ENCODE peak calls at places on chromosomes 1 and 21, in six cellular contexts. A is HAP-1; I is CD4-positive, alpha-beta T cell; S is MCF 10A; L is upper lobe of right lung; J is lower leg skin. W is an unnamed sample.

GRCh38 chr1:34851431-34852105 is 8.0 kb downstream of the SMIM12 start:
- DNase-seq in L (no peak), I (no peak), S (no peak), J (peak; percentile 89), A (no peak), W (peak; percentile 10)

GRCh38 chr1:193705473-193706074 is 519.2 kb upstream of the B3GALT2 start:
- DNase-seq in S (peak; percentile 72), L (no peak), A (no peak), I (no peak), J (no peak), W (peak; percentile 18)

GRCh38 chr1:2227341-2228156 is 570 bp upstream of the SKI start:
- DNase-seq in L (peak; percentile 98), A (peak; percentile 96), S (peak; percentile 95), J (peak; percentile 99), I (peak; percentile 92), W (peak; percentile 97)

GRCh38 chr1:228464487-228464983 is 22.6 kb upstream of the RNF187 start:
- DNase-seq in S (no peak), A (no peak), L (no peak), J (peak; percentile 92), I (peak; percentile 83), W (peak; percentile 81)

GRCh38 chr1:51963592-51964308 is 26.8 kb downstream of the RAB3B start:
- DNase-seq in S (no peak), L (no peak), A (no peak), J (no peak), I (no peak), W (no peak)

GRCh38 chr1:10917513-10918454 is 94.7 kb upstream of the TARDBP start:
- DNase-seq in A (no peak), S (no peak), J (peak; percentile 60), L (peak; percentile 22), I (no peak), W (no peak)

GRCh38 chr1:117607471-117607870 is 1.6 kb downstream of the TENT5C start:
- DNase-seq in A (no peak), S (no peak), L (no peak), I (peak; percentile 34), J (peak; percentile 85), W (no peak)

GRCh38 chr1:12477936-12478611 is 139.9 kb downstream of the DHRS3 start:
- DNase-seq in I (no peak), A (peak; percentile 87), L (peak; percentile 79), J (peak; percentile 94), S (peak; percentile 98), W (peak; percentile 99)

GRCh38 chr1:115337633-115338456 is at the start of gene NGF:
- DNase-seq in S (peak; percentile 10), L (peak; percentile 68), J (peak; percentile 85), I (no peak), A (no peak), W (no peak)

GRCh38 chr1:1250828-1251284 is 4.3 kb upstream of the C1QTNF12 start:
- DNase-seq in A (no peak), S (peak; percentile 77), L (no peak), I (peak; percentile 66), J (no peak), W (no peak)

GRCh38 chr21:42324896-42325295 is 9.7 kb upstream of the TFF3 start:
- DNase-seq in L (no peak), S (no peak), A (no peak), I (no peak), J (peak; percentile 65), W (no peak)

GRCh38 chr1:5711079-5711478 is 281.1 kb downstream of the NPHP4 start:
- DNase-seq in J (peak; percentile 60), A (no peak), I (no peak), L (no peak), S (no peak), W (no peak)

GRCh38 chr1:225467193-225468020 is 39.6 kb upstream of the LBR start:
- DNase-seq in I (peak; percentile 78), A (no peak), S (no peak), L (peak; percentile 85), J (peak; percentile 92), W (peak; percentile 48)

GRCh38 chr1:40477680-40478057 is 579 bp downstream of the ZFP69 start:
- DNase-seq in I (no peak), L (no peak), A (peak; percentile 35), J (no peak), S (no peak), W (peak; percentile 16)

GRCh38 chr1:201565771-201566528 is 27.0 kb downstream of the NAV1 start:
- DNase-seq in L (no peak), I (no peak), S (no peak), J (peak; percentile 82), A (no peak), W (no peak)

GRCh38 chr1:67314696-67315095 is 7.0 kb downstream of the IL12RB2 start:
- DNase-seq in A (no peak), I (no peak), L (no peak), J (no peak), S (peak; percentile 22), W (no peak)

GRCh38 chr1:59412705-59413326 is 115.9 kb downstream of the FGGY start:
- DNase-seq in L (no peak), I (no peak), A (no peak), J (no peak), S (no peak), W (no peak)

GRCh38 chr1:156920233-156921052 is at the start of gene LRRC71:
- DNase-seq in L (peak; percentile 89), S (peak; percentile 69), I (peak; percentile 22), A (peak; percentile 92), J (peak; percentile 93), W (peak; percentile 83)

GRCh38 chr1:156500847-156501686 is 492 bp upstream of the MEF2D start:
- DNase-seq in L (peak; percentile 97), A (peak; percentile 94), I (peak; percentile 93), J (peak; percentile 99), S (peak; percentile 97), W (peak; percentile 97)

GRCh38 chr21:36627242-36627641 is 71.7 kb upstream of the SIM2 start:
- DNase-seq in J (no peak), S (peak; percentile 66), L (no peak), I (no peak), A (no peak), W (no peak)

GRCh38 chr1:182143825-182144661 is 82.5 kb upstream of the ZNF648 start:
- DNase-seq in J (peak; percentile 96), I (no peak), S (peak; percentile 89), L (peak; percentile 80), A (no peak), W (peak; percentile 86)

GRCh38 chr1:234913771-234914170 is 214.9 kb downstream of the TOMM20 start:
- DNase-seq in I (no peak), A (no peak), L (no peak), J (peak; percentile 67), S (no peak), W (no peak)

GRCh38 chr1:64543831-64544230 is 73.9 kb downstream of the CACHD1 start:
- DNase-seq in I (no peak), A (no peak), S (peak; percentile 23), J (no peak), L (no peak), W (no peak)

W was measured in fibroblast of villous mesenchyme.